ENCODE peak calls at places on chromosomes 13 and 19, in four cellular contexts. X is K562, S is HEK293T, I is WTC11. E is an unnamed sample.

GRCh38 chr13:85725433-85725832 is 73.8 kb downstream of the SLITRK6 start:
- DNase-seq in S (no peak), I (no peak), X (no peak), E (no peak)

GRCh38 chr19:53518716-53519115 is 19.2 kb upstream of the ZNF331 start:
- DNase-seq in S (no peak), I (no peak), X (no peak), E (no peak)

GRCh38 chr19:926595-927043 is 784 bp downstream of the ARID3A start:
- DNase-seq in X (peak), S (no peak), I (no peak), E (no peak)

GRCh38 chr19:33860691-33861090 is 64.0 kb downstream of the KCTD15 start:
- DNase-seq in X (no peak), S (no peak), I (no peak), E (no peak)

GRCh38 chr19:53237114-53237777 is 17.4 kb downstream of the ZNF677 start:
- DNase-seq in X (no peak), S (no peak), I (no peak), E (no peak)

GRCh38 chr19:35220315-35220921 is 8.1 kb downstream of the FAM187B start:
- DNase-seq in S (no peak), X (peak), I (no peak), E (no peak)

GRCh38 chr13:94020833-94021232 is 458.6 kb downstream of the DCT start:
- DNase-seq in S (no peak), X (no peak), I (no peak), E (no peak)

GRCh38 chr19:40739871-40740703 is 10.2 kb downstream of the ACTMAP start:
- DNase-seq in X (no peak), S (no peak), I (no peak), E (no peak)

GRCh38 chr13:114063545-114064515 is 68.6 kb downstream of the RASA3 start:
- DNase-seq in I (no peak), S (no peak), X (peak), E (no peak)

GRCh38 chr19:41563847-41564514 is 12.0 kb upstream of the CEACAM21 start:
- DNase-seq in S (no peak), X (no peak), I (peak), E (no peak)

GRCh38 chr19:46714523-46715106 is 2.3 kb downstream of the PRKD2 start:
- DNase-seq in X (no peak), I (no peak), S (no peak), E (no peak)

GRCh38 chr19:12665646-12666304 is 767 bp downstream of the MAN2B1 start:
- DNase-seq in S (no peak), X (no peak), I (no peak), E (no peak)

GRCh38 chr13:38664920-38665319 is 22.0 kb upstream of the FREM2 start:
- DNase-seq in S (no peak), I (no peak), X (no peak), E (no peak)

GRCh38 chr13:80340643-80341097 is 256 bp downstream of the SPRY2 start:
- DNase-seq in I (no peak), S (no peak), X (no peak), E (peak)

GRCh38 chr19:17572640-17573039 is 17.2 kb downstream of the COLGALT1 start:
- DNase-seq in S (no peak), I (no peak), X (no peak), E (no peak)

GRCh38 chr13:19862511-19863313 is 737 bp downstream of the ZMYM5 start:
- DNase-seq in X (peak), I (peak), S (peak), E (no peak)

GRCh38 chr19:6018786-6019185 is 40.8 kb upstream of the RANBP3 start:
- DNase-seq in I (peak), S (no peak), X (peak), E (no peak)

GRCh38 chr13:93558637-93559036 is 332.0 kb downstream of the GPC6 start:
- DNase-seq in I (no peak), X (no peak), S (no peak), E (no peak)

GRCh38 chr19:5691205-5691929 is 1.3 kb downstream of the RPL36 start:
- DNase-seq in S (no peak), I (no peak), X (peak), E (no peak)

GRCh38 chr19:58577581-58578429 is 4.7 kb upstream of the MZF1 start:
- DNase-seq in X (no peak), S (no peak), I (no peak), E (no peak)

GRCh38 chr13:83798731-83799130 is 83.5 kb downstream of the SLITRK1 start:
- DNase-seq in I (no peak), X (no peak), S (no peak), E (no peak)

GRCh38 chr13:76210262-76210661 is 574.1 kb downstream of the LMO7 start:
- DNase-seq in X (no peak), S (no peak), I (no peak), E (no peak)

GRCh38 chr19:40424637-40425449 is 949 bp downstream of the SERTAD1 start:
- DNase-seq in X (peak), I (no peak), S (peak), E (no peak)

GRCh38 chr19:30649934-30650614 is 277.9 kb downstream of the ZNF536 start:
- DNase-seq in S (peak), X (peak), I (peak), E (peak)

GRCh38 chr13:45367995-45368394 is 27.0 kb upstream of the TPT1 start:
- DNase-seq in I (no peak), X (no peak), S (no peak), E (no peak)

GRCh38 chr13:45365558-45365885 is 24.5 kb upstream of the TPT1 start:
- DNase-seq in I (no peak), S (no peak), X (no peak), E (no peak)

GRCh38 chr13:45367358-45367757 is 26.4 kb upstream of the TPT1 start:
- DNase-seq in I (no peak), S (no peak), X (peak), E (peak)

GRCh38 chr13:45362939-45363338 is 22.0 kb upstream of the TPT1 start:
- DNase-seq in S (peak), I (peak), X (peak), E (peak)

DNA sequence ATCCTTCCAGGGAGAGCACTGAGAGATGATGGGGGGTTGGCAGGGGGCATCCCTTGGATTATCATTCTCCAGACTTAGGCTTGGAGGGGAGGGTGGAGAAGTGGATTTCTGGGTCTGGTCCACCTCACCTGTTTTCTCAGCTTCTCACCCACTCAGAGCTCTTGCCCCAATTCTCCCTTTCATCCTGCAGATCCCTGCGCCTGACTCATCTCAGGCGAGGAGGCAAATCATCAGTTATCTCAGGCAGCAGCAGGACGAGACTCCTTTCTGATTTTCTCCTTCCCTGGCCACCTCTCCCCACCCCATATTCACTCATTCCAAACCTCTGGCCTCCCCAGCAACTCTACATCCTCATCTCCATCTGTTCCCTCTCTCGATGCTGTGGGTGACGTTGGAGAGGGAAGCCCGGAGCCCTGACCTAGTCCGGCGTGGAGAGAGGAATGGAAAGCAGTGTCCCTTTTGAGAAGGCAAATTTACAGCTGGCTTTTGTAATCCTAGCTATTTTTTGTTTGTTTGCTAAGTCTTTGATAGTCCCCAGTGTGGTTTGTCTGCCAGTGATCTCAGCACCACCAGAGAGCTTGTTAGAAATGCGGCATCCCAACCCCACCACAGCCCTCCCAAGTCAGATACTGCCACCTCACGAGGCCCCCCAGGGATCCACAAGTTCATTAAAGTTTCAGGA is 24.0 kb upstream of the TPT1 start:
- DNase-seq in S (no peak), X (no peak), I (no peak), E (no peak)
- TF ChIP-seq ELF4 in S (no peak), X (no peak), I (no peak), E (no peak)

DNA sequence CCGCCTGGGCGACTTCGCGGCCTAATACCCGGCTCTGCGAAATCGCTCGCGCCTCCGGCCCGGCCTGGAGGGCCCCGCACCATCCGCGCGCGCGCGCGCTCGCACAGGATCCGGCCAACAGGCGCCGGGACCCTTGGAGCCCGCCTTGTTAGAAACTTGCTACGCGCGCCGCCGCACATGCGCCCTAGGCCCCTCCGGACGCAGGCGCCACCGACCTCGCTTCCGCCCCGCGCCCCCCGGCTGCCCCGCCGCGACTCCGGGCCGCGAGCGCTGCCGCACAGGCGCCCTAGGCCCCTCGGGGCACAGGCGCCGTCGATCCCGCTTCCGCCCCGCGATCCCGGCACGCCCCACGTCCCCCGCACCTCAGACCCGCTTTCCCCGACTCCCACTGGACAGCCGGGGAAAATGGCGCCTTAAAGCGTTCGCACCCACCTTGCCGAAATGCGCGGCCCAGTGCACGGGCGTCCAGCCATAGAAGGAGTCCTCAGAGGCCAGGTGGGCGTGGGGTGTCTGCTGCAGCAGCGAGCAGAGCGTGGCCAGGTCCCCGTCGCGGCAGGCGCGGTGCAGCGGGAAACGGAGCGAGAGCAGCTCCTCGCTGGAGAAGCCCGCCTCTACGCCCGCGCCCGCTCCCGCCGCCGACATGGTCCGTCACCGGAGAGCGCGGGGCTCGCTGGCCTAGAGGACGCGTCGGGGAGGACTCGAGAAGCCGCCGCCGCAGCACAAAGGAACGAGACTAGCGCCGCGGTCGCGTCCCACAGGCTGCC is 394 bp downstream of the ANKRD10 start:
- DNase-seq in X (peak), S (peak), I (peak), E (peak)
- TF ChIP-seq ELF4 in X (no peak), S (no peak), I (no peak), E (no peak)

GRCh38 chr13:33111414-33112110 is 95.3 kb downstream of the KL start:
- DNase-seq in X (no peak), S (no peak), I (no peak), E (peak)
- TF ChIP-seq ELF4 in X (no peak), S (no peak), I (no peak), E (no peak)

GRCh38 chr19:36244066-36244465 is 29.2 kb downstream of the ZNF146 start:
- DNase-seq in I (peak), S (no peak), X (no peak), E (no peak)

GRCh38 chr19:36246006-36246391 is 31.1 kb downstream of the ZNF146 start:
- DNase-seq in X (no peak), I (no peak), S (no peak), E (no peak)

GRCh38 chr19:36245210-36246005 is 30.5 kb downstream of the ZNF146 start:
- DNase-seq in I (peak), X (no peak), S (no peak), E (no peak)
- TF ChIP-seq ELF4 in I (no peak), X (no peak), S (no peak), E (no peak)

GRCh38 chr13:53073711-53074110 is 45.1 kb downstream of the OLFM4 start:
- DNase-seq in X (no peak), S (no peak), I (no peak), E (no peak)
- TF ChIP-seq ELF4 in X (no peak), S (no peak), I (no peak), E (no peak)

GRCh38 chr19:4134351-4134750 is 10.4 kb upstream of the MAP2K2 start:
- DNase-seq in S (no peak), I (no peak), X (no peak), E (no peak)

GRCh38 chr19:4136680-4137088 is 12.8 kb upstream of the MAP2K2 start:
- DNase-seq in S (no peak), X (no peak), I (no peak), E (peak)

GRCh38 chr19:4130635-4131438 is 6.9 kb upstream of the MAP2K2 start:
- DNase-seq in X (peak), S (no peak), I (no peak), E (peak)
- TF ChIP-seq ELF4 in X (no peak), S (no peak), I (no peak), E (no peak)